ENCODE peak calls at places on chromosomes 1 and 21, in four cellular contexts. R is uterus; N is globus pallidus; M is stimulated activated CD8-positive, alpha-beta memory T cell treated with anti-CD3 and anti-CD28 coated beads, Interleukin-12 subunit alpha, Interleukin-12 subunit beta, amount 100 ng/mL, for 4 hours. P is an unnamed sample.

GRCh38 chr1:241503444-241503843 is 16.1 kb downstream of the FH start:
- DNase-seq in R (no peak), N (no peak), M (no peak), P (no peak)

GRCh38 chr1:30783244-30783915 is 25.8 kb upstream of the LAPTM5 start:
- DNase-seq in R (no peak), N (no peak), M (no peak), P (no peak)

GRCh38 chr21:33844104-33844889 is 71.3 kb downstream of the ATP5PO start:
- DNase-seq in R (peak; percentile 54), N (no peak), M (no peak), P (no peak)

GRCh38 chr1:8003431-8004112 is 22.5 kb downstream of the ERRFI1 start:
- DNase-seq in R (no peak), N (no peak), M (no peak), P (no peak)

GRCh38 chr1:183416850-183417690 is 1.1 kb downstream of the NMNAT2 start:
- DNase-seq in R (peak; percentile 31), N (peak; percentile 33), M (no peak), P (peak; percentile 26)

GRCh38 chr1:212613440-212614335 is 5.1 kb downstream of the ATF3 start:
- DNase-seq in R (no peak), N (no peak), M (no peak), P (peak; percentile 88)

GRCh38 chr1:227892930-227893695 is 54.6 kb downstream of the WNT9A start:
- DNase-seq in R (no peak), N (no peak), M (no peak), P (no peak)

GRCh38 chr21:32915099-32915498 is 110.6 kb upstream of the OLIG2 start:
- DNase-seq in R (no peak), N (no peak), M (no peak), P (no peak)

GRCh38 chr1:228994691-228995090 is 259.4 kb downstream of the RHOU start:
- DNase-seq in R (no peak), N (no peak), M (no peak), P (no peak)

GRCh38 chr1:215749423-215749822 is 182.3 kb downstream of the KCTD3 start:
- DNase-seq in R (no peak), N (no peak), M (no peak), P (peak; percentile 79)

GRCh38 chr21:41451753-41452676 is 26.0 kb downstream of the MX1 start:
- DNase-seq in R (no peak), N (no peak), M (no peak), P (no peak)

GRCh38 chr1:97006044-97006676 is 284.6 kb downstream of the PTBP2 start:
- DNase-seq in R (no peak), N (peak; percentile 61), M (no peak), P (peak; percentile 82)

GRCh38 chr1:153025797-153026196 is 5.2 kb upstream of the SPRR1B start:
- DNase-seq in R (no peak), N (no peak), M (no peak), P (no peak)

GRCh38 chr1:95957748-95958147 is 723.7 kb downstream of the RWDD3 start:
- DNase-seq in R (no peak), N (no peak), M (no peak), P (no peak)

GRCh38 chr21:43741425-43742096 is 22.6 kb downstream of the PDXK start:
- DNase-seq in R (no peak), N (no peak), M (no peak), P (no peak)

GRCh38 chr21:46100020-46100419 is 2.1 kb downstream of the COL6A2 start:
- DNase-seq in R (no peak), N (no peak), M (no peak), P (no peak)

GRCh38 chr1:108036796-108037545 is 72.0 kb upstream of the VAV3 start:
- DNase-seq in R (no peak), N (no peak), M (no peak), P (no peak)

GRCh38 chr1:40796939-40797667 is 13.5 kb downstream of the KCNQ4 start:
- DNase-seq in R (no peak), N (no peak), M (no peak), P (peak; percentile 89)

GRCh38 chr1:157753611-157754010 is 23.3 kb downstream of the FCRL2 start:
- DNase-seq in R (no peak), N (no peak), M (no peak), P (no peak)

GRCh38 chr1:215987092-215987855 is 420.2 kb downstream of the KCTD3 start:
- DNase-seq in R (no peak), N (no peak), M (no peak), P (no peak)

GRCh38 chr1:150560986-150561829 is 12.0 kb downstream of the ADAMTSL4 start:
- DNase-seq in R (peak; percentile 98), N (peak; percentile 86), M (peak; percentile 70), P (peak; percentile 99)

GRCh38 chr1:207030522-207031009 is 2.0 kb downstream of the C1orf116 start:
- DNase-seq in R (no peak), N (no peak), M (no peak), P (no peak)

P was measured in LHCN-M2.